ENCODE peak calls at places on chromosomes 2 and 18, in nine cellular contexts. P is foreskin fibroblast; V is CD8-positive, alpha-beta T cell; Z is hepatocyte; M is B cell; F is WTC11; E is astrocyte of the spinal cord; X is GM06990; A is OCI-LY7. J is an unnamed sample.
A peak's percentile ranks its signal among the peaks of the same experiment; 100 is the strongest.

GRCh38 chr18:62937065-62937464 is 221.7 kb downstream of the PHLPP1 start:
- DNase-seq in P (peak; percentile 78), V (no peak), Z (no peak), M (no peak), F (no peak), E (no peak), X (no peak), A (no peak), J (no peak)

GRCh38 chr2:157940024-157940423 is 63.9 kb upstream of the ACVR1 start:
- DNase-seq in P (no peak), V (no peak), Z (no peak), M (no peak), F (no peak), E (no peak), X (no peak), A (no peak), J (no peak)

GRCh38 chr18:23038712-23039111 is 96.6 kb upstream of the CABLES1 start:
- DNase-seq in P (peak; percentile 93), V (no peak), Z (peak; percentile 19), M (no peak), F (no peak), E (peak; percentile 29), X (no peak), A (no peak), J (no peak)

GRCh38 chr18:47519706-47520105 is 268.2 kb upstream of the SKOR2 start:
- DNase-seq in P (no peak), V (no peak), Z (no peak), M (no peak), F (no peak), E (no peak), X (no peak), A (no peak), J (no peak)

GRCh38 chr2:88874063-88874657 is 182.7 kb downstream of the RPIA start:
- DNase-seq in P (peak; percentile 75), V (no peak), Z (peak; percentile 11), M (no peak), F (peak; percentile 26), E (peak; percentile 65), X (no peak), A (peak; percentile 72), J (no peak)

GRCh38 chr18:50751947-50752346 is 67.9 kb downstream of the MRO start:
- DNase-seq in P (no peak), V (no peak), Z (no peak), M (no peak), F (no peak), E (no peak), X (no peak), A (no peak), J (no peak)

GRCh38 chr2:32755666-32756065 is 127.8 kb downstream of the TTC27 start:
- DNase-seq in P (no peak), V (no peak), Z (no peak), M (no peak), F (no peak), E (no peak), X (no peak), A (no peak), J (no peak)

GRCh38 chr2:211816739-211817138 is 721.9 kb downstream of the ERBB4 start:
- DNase-seq in P (peak; percentile 1), V (no peak), Z (no peak), M (no peak), F (no peak), E (no peak), X (no peak), A (no peak), J (no peak)

GRCh38 chr2:174023591-174024523 is 58.7 kb upstream of the SP3 start:
- DNase-seq in P (peak; percentile 94), V (no peak), Z (peak; percentile 78), M (peak; percentile 21), F (peak; percentile 68), E (peak; percentile 94), X (no peak), A (no peak), J (peak; percentile 48)

GRCh38 chr2:11152591-11152990 is 2.7 kb upstream of the SLC66A3 start:
- DNase-seq in P (no peak), V (no peak), Z (no peak), M (no peak), F (no peak), E (no peak), X (no peak), A (no peak), J (no peak)

GRCh38 chr2:44918095-44918775 is 23.3 kb upstream of the SIX3 start:
- DNase-seq in P (no peak), V (no peak), Z (no peak), M (no peak), F (no peak), E (no peak), X (no peak), A (no peak), J (no peak)

GRCh38 chr2:157443795-157444642 is at the start of gene CYTIP:
- DNase-seq in P (no peak), V (peak; percentile 75), Z (no peak), M (peak; percentile 85), F (no peak), E (no peak), X (peak; percentile 74), A (peak; percentile 84), J (peak; percentile 38)

GRCh38 chr2:39127973-39128372 is 7.1 kb upstream of the SOS1 start:
- DNase-seq in P (peak; percentile 52), V (peak; percentile 60), Z (no peak), M (peak; percentile 57), F (no peak), E (no peak), X (peak; percentile 68), A (peak; percentile 79), J (no peak)

GRCh38 chr2:16218651-16219050 is 278.3 kb downstream of the MYCN start:
- DNase-seq in P (no peak), V (no peak), Z (peak; percentile 56), M (no peak), F (peak; percentile 54), E (no peak), X (no peak), A (peak; percentile 4), J (peak; percentile 37)
- TF ChIP-seq CTCF in P (no peak), V (no peak), Z (peak; percentile 48), M (no peak), F (no peak), E (no peak), X (peak; percentile 66), A (peak; percentile 71), J (no peak)

DNA sequence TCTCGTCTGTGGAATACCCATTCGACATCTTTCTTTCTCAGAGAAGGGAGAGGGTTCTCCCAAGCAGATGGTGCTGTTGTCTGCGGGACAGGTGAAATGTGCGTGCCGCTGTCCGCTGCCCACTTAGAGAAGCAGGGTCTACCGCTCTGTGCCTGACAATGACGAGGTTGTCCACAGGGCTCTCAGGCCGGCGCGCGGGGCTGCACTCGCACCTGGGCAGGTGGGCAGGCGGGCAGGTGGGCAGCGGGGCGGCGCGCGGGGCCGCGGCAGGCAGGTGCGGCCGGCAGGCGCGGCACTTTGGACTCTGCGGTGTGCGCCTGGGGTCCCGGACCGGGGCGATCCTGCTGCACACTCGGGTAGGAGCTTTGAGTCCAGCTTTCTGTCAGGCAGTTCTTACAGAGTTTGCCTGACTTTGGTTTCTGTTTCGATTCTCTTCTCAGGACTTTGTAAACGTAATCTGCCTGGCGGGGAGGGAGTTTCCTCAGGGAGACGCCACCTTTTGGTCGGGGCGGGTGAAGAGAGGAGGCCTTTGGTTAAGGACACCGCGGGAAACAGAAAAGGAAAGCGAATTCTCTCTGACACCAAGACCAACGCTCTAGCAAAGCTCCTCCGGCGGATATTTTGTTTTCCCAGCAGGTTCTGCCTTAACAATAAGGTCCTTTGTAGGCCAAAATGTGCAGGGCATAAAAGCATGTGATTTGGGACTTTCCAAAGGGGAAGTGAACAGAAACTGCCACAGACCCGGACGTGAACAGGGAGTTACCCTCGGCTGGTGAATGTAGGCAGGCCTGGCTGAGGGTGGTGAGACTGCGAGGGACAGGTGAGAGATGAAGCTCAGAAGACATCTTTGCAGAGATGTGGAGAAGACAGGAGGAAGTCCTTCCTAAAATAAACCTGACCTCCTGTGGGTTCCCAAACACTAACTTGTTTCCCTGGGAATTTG is at the start of gene IFIH1:
- DNase-seq in P (peak; percentile 91), V (peak; percentile 76), Z (peak; percentile 89), M (peak; percentile 93), F (peak; percentile 70), E (peak; percentile 92), X (peak; percentile 83), A (peak; percentile 84), J (peak; percentile 85)
- TF ChIP-seq CTCF in P (peak; percentile 53), V (no peak), Z (peak; percentile 27), M (peak; percentile 25), F (no peak), E (peak; percentile 63), X (peak; percentile 52), A (peak; percentile 63), J (peak; percentile 41)

DNA sequence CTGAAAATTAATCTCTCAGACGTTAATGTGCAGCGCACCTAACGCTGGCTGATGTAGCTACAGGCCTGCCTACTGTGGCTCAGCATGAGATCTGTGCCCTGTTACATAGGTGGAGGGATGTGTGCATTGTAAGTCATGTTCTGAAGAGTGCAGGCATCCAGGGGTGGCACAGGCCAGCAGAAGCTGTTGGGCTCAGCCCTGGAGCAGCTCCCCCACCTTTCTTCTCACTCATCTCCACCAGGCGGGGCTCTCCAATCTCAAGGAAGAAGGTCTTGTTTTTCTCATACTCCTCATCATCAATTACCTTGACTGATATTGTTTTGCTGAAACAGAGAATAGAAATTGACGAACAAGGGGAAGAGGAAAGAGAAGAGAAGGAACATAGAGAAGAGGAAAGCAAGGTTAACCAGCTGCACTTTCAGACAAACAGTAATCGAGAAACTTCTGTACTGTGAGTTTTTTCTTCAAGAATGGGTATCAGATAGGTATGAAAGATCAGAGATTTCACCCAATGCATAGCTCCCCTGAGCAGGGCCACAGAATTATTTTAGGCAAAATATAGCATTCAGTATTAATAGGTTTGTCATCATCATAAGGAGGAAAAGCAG is 273.6 kb downstream of the SLC8A1 start:
- DNase-seq in P (no peak), V (no peak), Z (no peak), M (no peak), F (no peak), E (no peak), X (peak; percentile 6), A (peak; percentile 47), J (no peak)
- TF ChIP-seq CTCF in P (no peak), V (no peak), Z (no peak), M (no peak), F (no peak), E (no peak), X (peak; percentile 4), A (peak; percentile 68), J (no peak)

GRCh38 chr2:207401338-207401737 is 128.4 kb upstream of the CREB1 start:
- DNase-seq in P (no peak), V (no peak), Z (no peak), M (no peak), F (no peak), E (no peak), X (no peak), A (no peak), J (no peak)
- TF ChIP-seq CTCF in P (no peak), V (no peak), Z (no peak), M (no peak), F (no peak), E (no peak), X (no peak), A (no peak), J (no peak)